ENCODE peak calls at places on chromosomes 4 and X, in nine cellular contexts. One of them, this sample, is unnamed.

GRCh38 chrX:10040961-10041360 is 73.8 kb downstream of the CLDN34 start:
- DNase-seq in IMR-90: no peak
- DNase-seq in CD4-positive, alpha-beta memory T cell: no peak
- DNase-seq in CD8-positive, alpha-beta T cell: no peak
- DNase-seq in right atrium auricular region: no peak
- DNase-seq in thoracic aorta: no peak
- DNase-seq in right lobe of liver: no peak
- DNase-seq in suprapubic skin: no peak
- DNase-seq in tibial artery: no peak
- DNase-seq in this sample: no peak

GRCh38 chrX:28787206-28787605 is 200.0 kb downstream of the IL1RAPL1 start:
- DNase-seq in IMR-90: peak; percentile 84
- DNase-seq in CD4-positive, alpha-beta memory T cell: no peak
- DNase-seq in CD8-positive, alpha-beta T cell: no peak
- DNase-seq in right atrium auricular region: no peak
- DNase-seq in thoracic aorta: no peak
- DNase-seq in right lobe of liver: no peak
- DNase-seq in suprapubic skin: no peak
- DNase-seq in tibial artery: no peak
- DNase-seq in this sample: no peak

GRCh38 chr4:54082168-54082567 is 17.8 kb upstream of the CHIC2 start:
- DNase-seq in IMR-90: peak; percentile 100
- DNase-seq in CD4-positive, alpha-beta memory T cell: no peak
- DNase-seq in CD8-positive, alpha-beta T cell: no peak
- DNase-seq in right atrium auricular region: no peak
- DNase-seq in thoracic aorta: no peak
- DNase-seq in right lobe of liver: no peak
- DNase-seq in suprapubic skin: no peak
- DNase-seq in tibial artery: no peak
- DNase-seq in this sample: no peak

GRCh38 chrX:10685923-10686595 is 65.7 kb upstream of the MID1 start:
- DNase-seq in IMR-90: peak; percentile 25
- DNase-seq in CD4-positive, alpha-beta memory T cell: no peak
- DNase-seq in CD8-positive, alpha-beta T cell: no peak
- DNase-seq in right atrium auricular region: no peak
- DNase-seq in thoracic aorta: no peak
- DNase-seq in right lobe of liver: no peak
- DNase-seq in suprapubic skin: no peak
- DNase-seq in tibial artery: no peak
- DNase-seq in this sample: no peak

GRCh38 chrX:68147848-68148247 is 285.4 kb downstream of the OPHN1 start:
- DNase-seq in IMR-90: no peak
- DNase-seq in CD4-positive, alpha-beta memory T cell: no peak
- DNase-seq in CD8-positive, alpha-beta T cell: no peak
- DNase-seq in right atrium auricular region: no peak
- DNase-seq in thoracic aorta: no peak
- DNase-seq in right lobe of liver: no peak
- DNase-seq in suprapubic skin: no peak
- DNase-seq in tibial artery: no peak
- DNase-seq in this sample: no peak

GRCh38 chr4:139876328-139876941 is 210.8 kb downstream of the MGST2 start:
- DNase-seq in IMR-90: no peak
- DNase-seq in CD4-positive, alpha-beta memory T cell: no peak
- DNase-seq in CD8-positive, alpha-beta T cell: no peak
- DNase-seq in right atrium auricular region: no peak
- DNase-seq in thoracic aorta: no peak
- DNase-seq in right lobe of liver: no peak
- DNase-seq in suprapubic skin: no peak
- DNase-seq in tibial artery: no peak
- DNase-seq in this sample: no peak

GRCh38 chr4:184932343-184932742 is 85.9 kb upstream of the HELT start:
- DNase-seq in IMR-90: no peak
- DNase-seq in CD4-positive, alpha-beta memory T cell: no peak
- DNase-seq in CD8-positive, alpha-beta T cell: no peak
- DNase-seq in right atrium auricular region: no peak
- DNase-seq in thoracic aorta: no peak
- DNase-seq in right lobe of liver: no peak
- DNase-seq in suprapubic skin: no peak
- DNase-seq in tibial artery: no peak
- DNase-seq in this sample: no peak

GRCh38 chr4:98694076-98694475 is 35.7 kb upstream of the TSPAN5 start:
- DNase-seq in IMR-90: no peak
- DNase-seq in CD4-positive, alpha-beta memory T cell: no peak
- DNase-seq in CD8-positive, alpha-beta T cell: no peak
- DNase-seq in right atrium auricular region: no peak
- DNase-seq in thoracic aorta: no peak
- DNase-seq in right lobe of liver: no peak
- DNase-seq in suprapubic skin: no peak
- DNase-seq in tibial artery: no peak
- DNase-seq in this sample: no peak

GRCh38 chrX:79290596-79290995 is 76.5 kb downstream of the ITM2A start:
- DNase-seq in IMR-90: no peak
- DNase-seq in CD4-positive, alpha-beta memory T cell: no peak
- DNase-seq in CD8-positive, alpha-beta T cell: no peak
- DNase-seq in right atrium auricular region: no peak
- DNase-seq in thoracic aorta: no peak
- DNase-seq in right lobe of liver: no peak
- DNase-seq in suprapubic skin: no peak
- DNase-seq in tibial artery: no peak
- DNase-seq in this sample: no peak

GRCh38 chrX:43277879-43278278 is 378.2 kb upstream of the MAOA start:
- DNase-seq in IMR-90: no peak
- DNase-seq in CD4-positive, alpha-beta memory T cell: no peak
- DNase-seq in CD8-positive, alpha-beta T cell: no peak
- DNase-seq in right atrium auricular region: no peak
- DNase-seq in thoracic aorta: no peak
- DNase-seq in right lobe of liver: no peak
- DNase-seq in suprapubic skin: no peak
- DNase-seq in tibial artery: no peak
- DNase-seq in this sample: no peak

GRCh38 chrX:114997779-114998178 is 19.6 kb downstream of the IL13RA2 start:
- DNase-seq in IMR-90: no peak
- DNase-seq in CD4-positive, alpha-beta memory T cell: no peak
- DNase-seq in CD8-positive, alpha-beta T cell: no peak
- DNase-seq in right atrium auricular region: no peak
- DNase-seq in thoracic aorta: no peak
- DNase-seq in right lobe of liver: no peak
- DNase-seq in suprapubic skin: no peak
- DNase-seq in tibial artery: no peak
- DNase-seq in this sample: no peak

GRCh38 chrX:2484232-2484631 is 16.5 kb downstream of the DHRSX start:
- DNase-seq in IMR-90: no peak
- DNase-seq in CD4-positive, alpha-beta memory T cell: no peak
- DNase-seq in CD8-positive, alpha-beta T cell: no peak
- DNase-seq in right atrium auricular region: no peak
- DNase-seq in thoracic aorta: no peak
- DNase-seq in right lobe of liver: peak; percentile 7
- DNase-seq in suprapubic skin: no peak
- DNase-seq in tibial artery: no peak
- DNase-seq in this sample: no peak

GRCh38 chr4:183823394-183823793 is 81.7 kb upstream of the STOX2 start:
- DNase-seq in IMR-90: peak; percentile 41
- DNase-seq in CD4-positive, alpha-beta memory T cell: no peak
- DNase-seq in CD8-positive, alpha-beta T cell: no peak
- DNase-seq in right atrium auricular region: peak; percentile 79
- DNase-seq in thoracic aorta: no peak
- DNase-seq in right lobe of liver: no peak
- DNase-seq in suprapubic skin: no peak
- DNase-seq in tibial artery: no peak
- DNase-seq in this sample: no peak

GRCh38 chr4:99998062-99998880 is 48.2 kb upstream of the H2AZ1 start:
- DNase-seq in IMR-90: peak; percentile 62
- DNase-seq in CD4-positive, alpha-beta memory T cell: no peak
- DNase-seq in CD8-positive, alpha-beta T cell: no peak
- DNase-seq in right atrium auricular region: no peak
- DNase-seq in thoracic aorta: no peak
- DNase-seq in right lobe of liver: no peak
- DNase-seq in suprapubic skin: no peak
- DNase-seq in tibial artery: no peak
- DNase-seq in this sample: peak; percentile 53

GRCh38 chr4:102268355-102268754 is 76.9 kb downstream of the SLC39A8 start:
- DNase-seq in IMR-90: no peak
- DNase-seq in CD4-positive, alpha-beta memory T cell: no peak
- DNase-seq in CD8-positive, alpha-beta T cell: no peak
- DNase-seq in right atrium auricular region: no peak
- DNase-seq in thoracic aorta: no peak
- DNase-seq in right lobe of liver: no peak
- DNase-seq in suprapubic skin: no peak
- DNase-seq in tibial artery: no peak
- DNase-seq in this sample: no peak

GRCh38 chr4:25792843-25793242 is 69.9 kb downstream of the SEL1L3 start:
- DNase-seq in IMR-90: no peak
- DNase-seq in CD4-positive, alpha-beta memory T cell: no peak
- DNase-seq in CD8-positive, alpha-beta T cell: no peak
- DNase-seq in right atrium auricular region: no peak
- DNase-seq in thoracic aorta: no peak
- DNase-seq in right lobe of liver: no peak
- DNase-seq in suprapubic skin: no peak
- DNase-seq in tibial artery: no peak
- DNase-seq in this sample: no peak

GRCh38 chrX:44218465-44218864 is 125.0 kb downstream of the EFHC2 start:
- DNase-seq in IMR-90: no peak
- DNase-seq in CD4-positive, alpha-beta memory T cell: no peak
- DNase-seq in CD8-positive, alpha-beta T cell: no peak
- DNase-seq in right atrium auricular region: no peak
- DNase-seq in thoracic aorta: no peak
- DNase-seq in right lobe of liver: no peak
- DNase-seq in suprapubic skin: no peak
- DNase-seq in tibial artery: no peak
- DNase-seq in this sample: no peak

GRCh38 chr4:53591372-53591892 is at the start of gene LNX1:
- DNase-seq in IMR-90: no peak
- DNase-seq in CD4-positive, alpha-beta memory T cell: no peak
- DNase-seq in CD8-positive, alpha-beta T cell: no peak
- DNase-seq in right atrium auricular region: no peak
- DNase-seq in thoracic aorta: no peak
- DNase-seq in right lobe of liver: peak; percentile 68
- DNase-seq in suprapubic skin: peak; percentile 83
- DNase-seq in tibial artery: no peak
- DNase-seq in this sample: no peak

GRCh38 chr4:147985376-147985775 is 253.5 kb downstream of the ARHGAP10 start:
- DNase-seq in IMR-90: no peak
- DNase-seq in CD4-positive, alpha-beta memory T cell: no peak
- DNase-seq in CD8-positive, alpha-beta T cell: no peak
- DNase-seq in right atrium auricular region: no peak
- DNase-seq in thoracic aorta: no peak
- DNase-seq in right lobe of liver: no peak
- DNase-seq in suprapubic skin: no peak
- DNase-seq in tibial artery: no peak
- DNase-seq in this sample: no peak

GRCh38 chr4:11119474-11119873 is 309.2 kb downstream of the HS3ST1 start:
- DNase-seq in IMR-90: no peak
- DNase-seq in CD4-positive, alpha-beta memory T cell: no peak
- DNase-seq in CD8-positive, alpha-beta T cell: no peak
- DNase-seq in right atrium auricular region: no peak
- DNase-seq in thoracic aorta: no peak
- DNase-seq in right lobe of liver: no peak
- DNase-seq in suprapubic skin: no peak
- DNase-seq in tibial artery: no peak
- DNase-seq in this sample: no peak

DNA sequence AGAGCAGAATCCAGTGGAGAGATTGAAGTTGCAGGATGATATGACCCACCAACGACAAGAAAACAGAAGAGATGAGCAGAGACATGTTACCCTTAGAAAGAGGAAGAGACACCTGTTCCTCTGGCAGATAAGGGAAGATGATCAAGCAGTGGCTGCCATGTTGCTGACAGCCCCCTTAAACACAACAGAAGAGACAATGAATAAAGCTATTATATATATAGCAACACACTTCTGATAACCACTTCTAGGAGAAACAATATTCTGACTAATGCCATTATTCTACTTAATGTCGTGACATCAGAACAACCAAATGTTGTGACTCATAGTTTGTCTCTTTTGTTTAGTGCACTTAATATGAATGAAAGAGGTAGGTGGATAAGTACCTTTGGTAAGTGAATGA is 44.9 kb downstream of the SH3RF1 start:
- DNase-seq in IMR-90: peak; percentile 60
- DNase-seq in CD4-positive, alpha-beta memory T cell: no peak
- DNase-seq in CD8-positive, alpha-beta T cell: no peak
- DNase-seq in right atrium auricular region: no peak
- DNase-seq in thoracic aorta: no peak
- DNase-seq in right lobe of liver: no peak
- DNase-seq in suprapubic skin: no peak
- DNase-seq in tibial artery: no peak
- DNase-seq in this sample: no peak
- H3K4me1 ChIP-seq in IMR-90: peaks cover 27% of the 10 kb centered on the region
- H3K4me1 ChIP-seq in CD4-positive, alpha-beta memory T cell: no peaks in the 10 kb centered on the region
- H3K4me1 ChIP-seq in CD8-positive, alpha-beta T cell: no peaks in the 10 kb centered on the region
- H3K4me1 ChIP-seq in right atrium auricular region: no peaks in the 10 kb centered on the region
- H3K4me1 ChIP-seq in thoracic aorta: peaks cover 18% of the 10 kb centered on the region
- H3K4me1 ChIP-seq in right lobe of liver: no peaks in the 10 kb centered on the region
- H3K4me1 ChIP-seq in suprapubic skin: peaks cover 8% of the 10 kb centered on the region
- H3K4me1 ChIP-seq in tibial artery: peaks cover 37% of the 10 kb centered on the region
- H3K4me1 ChIP-seq in this sample: no peaks in the 10 kb centered on the region

GRCh38 chr4:122731676-122732075 is 828 bp upstream of the BBS12 start:
- DNase-seq in IMR-90: no peak
- DNase-seq in CD4-positive, alpha-beta memory T cell: no peak
- DNase-seq in CD8-positive, alpha-beta T cell: no peak
- DNase-seq in right atrium auricular region: no peak
- DNase-seq in thoracic aorta: no peak
- DNase-seq in right lobe of liver: no peak
- DNase-seq in suprapubic skin: no peak
- DNase-seq in tibial artery: no peak
- DNase-seq in this sample: no peak
- H3K9me3 ChIP-seq in IMR-90: no peaks in the 10 kb centered on the region
- H3K9me3 ChIP-seq in CD4-positive, alpha-beta memory T cell: no peaks in the 10 kb centered on the region
- H3K9me3 ChIP-seq in CD8-positive, alpha-beta T cell: no peaks in the 10 kb centered on the region
- H3K9me3 ChIP-seq in right atrium auricular region: no peaks in the 10 kb centered on the region
- H3K9me3 ChIP-seq in thoracic aorta: no peaks in the 10 kb centered on the region
- H3K9me3 ChIP-seq in right lobe of liver: no peaks in the 10 kb centered on the region
- H3K9me3 ChIP-seq in suprapubic skin: no peaks in the 10 kb centered on the region
- H3K9me3 ChIP-seq in tibial artery: no peaks in the 10 kb centered on the region
- H3K9me3 ChIP-seq in this sample: no peaks in the 10 kb centered on the region

GRCh38 chr4:23889368-23889767 is 479 bp downstream of the PPARGC1A start:
- DNase-seq in IMR-90: no peak
- DNase-seq in CD4-positive, alpha-beta memory T cell: no peak
- DNase-seq in CD8-positive, alpha-beta T cell: no peak
- DNase-seq in right atrium auricular region: no peak
- DNase-seq in thoracic aorta: no peak
- DNase-seq in right lobe of liver: no peak
- DNase-seq in suprapubic skin: no peak
- DNase-seq in tibial artery: no peak
- DNase-seq in this sample: no peak
- H3K4me3 ChIP-seq in IMR-90: peak overlapping the region; percentile 35
- H3K4me3 ChIP-seq in CD4-positive, alpha-beta memory T cell: no peak overlapping the region
- H3K4me3 ChIP-seq in CD8-positive, alpha-beta T cell: no peak overlapping the region
- H3K4me3 ChIP-seq in right atrium auricular region: peak overlapping the region; percentile 52
- H3K4me3 ChIP-seq in thoracic aorta: peak overlapping the region; percentile 71
- H3K4me3 ChIP-seq in right lobe of liver: peak overlapping the region; percentile 65
- H3K4me3 ChIP-seq in suprapubic skin: peak overlapping the region; percentile 52
- H3K4me3 ChIP-seq in tibial artery: peak overlapping the region; percentile 56
- H3K4me3 ChIP-seq in this sample: no peak overlapping the region

DNA sequence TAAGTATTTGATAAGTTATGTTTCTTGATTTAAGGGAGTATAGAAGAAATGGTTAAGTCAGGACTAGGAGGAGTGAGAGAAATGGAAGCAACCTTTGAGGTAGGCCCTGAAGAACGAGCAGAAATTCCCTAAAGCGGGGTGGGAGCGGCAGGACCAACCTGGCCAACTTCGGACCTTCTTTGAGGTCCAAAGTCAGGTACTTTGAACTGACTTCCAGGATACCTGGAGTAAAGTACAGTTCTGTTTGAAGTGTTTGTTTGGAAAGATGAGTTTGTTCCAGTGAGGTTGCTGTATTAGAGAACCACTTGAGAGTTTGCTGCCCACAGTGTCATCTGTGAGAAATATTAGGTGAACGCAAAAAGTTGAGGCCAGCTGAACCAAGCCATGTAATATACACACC is 11.7 kb downstream of the RNF4 start:
- DNase-seq in IMR-90: no peak
- DNase-seq in CD4-positive, alpha-beta memory T cell: no peak
- DNase-seq in CD8-positive, alpha-beta T cell: no peak
- DNase-seq in right atrium auricular region: no peak
- DNase-seq in thoracic aorta: no peak
- DNase-seq in right lobe of liver: no peak
- DNase-seq in suprapubic skin: no peak
- DNase-seq in tibial artery: no peak
- DNase-seq in this sample: no peak
- H3K4me1 ChIP-seq in IMR-90: peaks cover 3% of the 10 kb centered on the region
- H3K4me1 ChIP-seq in CD4-positive, alpha-beta memory T cell: peaks cover 95% of the 10 kb centered on the region
- H3K4me1 ChIP-seq in CD8-positive, alpha-beta T cell: peaks cover 93% of the 10 kb centered on the region
- H3K4me1 ChIP-seq in right atrium auricular region: no peaks in the 10 kb centered on the region
- H3K4me1 ChIP-seq in thoracic aorta: peaks cover 48% of the 10 kb centered on the region
- H3K4me1 ChIP-seq in right lobe of liver: peaks cover 32% of the 10 kb centered on the region
- H3K4me1 ChIP-seq in suprapubic skin: peaks cover 72% of the 10 kb centered on the region
- H3K4me1 ChIP-seq in tibial artery: peaks cover 85% of the 10 kb centered on the region
- H3K4me1 ChIP-seq in this sample: peaks cover 13% of the 10 kb centered on the region

This sample was measured in HAP-1.